ENCODE peak calls at places on chromosome 1, in four cellular contexts. F is NCI-H510A, O is G401, S is tibial nerve. D is an unnamed sample.

GRCh38 chr1:237470712-237471310 is 419.9 kb downstream of the ZP4 start:
- DNase-seq in O (peak; percentile 44), S (no peak), F (peak; percentile 45), D (peak; percentile 39)

GRCh38 chr1:12552111-12552888 is 65.7 kb downstream of the DHRS3 start:
- DNase-seq in F (no peak), S (no peak), O (no peak), D (no peak)

GRCh38 chr1:21852282-21853129 is 40.4 kb downstream of the LDLRAD2 start:
- DNase-seq in O (no peak), F (no peak), S (no peak), D (no peak)

GRCh38 chr1:200972985-200973742 is 50.4 kb downstream of the KIF21B start:
- DNase-seq in S (no peak), F (no peak), O (no peak), D (no peak)

GRCh38 chr1:111825217-111825616 is 69.5 kb downstream of the DDX20 start:
- DNase-seq in F (no peak), O (no peak), S (no peak), D (no peak)

GRCh38 chr1:64328195-64328594 is 124.8 kb downstream of the UBE2U start:
- DNase-seq in F (no peak), S (no peak), O (no peak), D (no peak)

GRCh38 chr1:145778146-145778540 is 45.8 kb downstream of the RNF115 start:
- DNase-seq in F (no peak), S (no peak), O (no peak), D (no peak)

GRCh38 chr1:201582261-201582951 is 43.5 kb downstream of the NAV1 start:
- DNase-seq in F (no peak), S (peak; percentile 47), O (no peak), D (no peak)

GRCh38 chr1:47442844-47443529 is 5.1 kb downstream of the FOXD2 start:
- DNase-seq in O (no peak), F (no peak), S (no peak), D (no peak)